ENCODE peak calls at places on chromosomes 11 and 22, in nine cellular contexts. One of them, this sample, is unnamed.

GRCh38 chr11:107385361-107385982 is 72.2 kb downstream of the CWF19L2 start:
- DNase-seq in AG08395: peak
- DNase-seq in GM12891: no peak
- DNase-seq in NCI-H2107: no peak
- DNase-seq in C1 segment of cervical spinal cord: no peak
- DNase-seq in fibroblast of lung: peak
- DNase-seq in CD8-positive, alpha-beta memory T cell: no peak
- DNase-seq in HuH-7.5: peak
- DNase-seq in HT1080: peak
- DNase-seq in this sample: peak

GRCh38 chr11:66297610-66298009 is 5.9 kb downstream of the TMEM151A start:
- DNase-seq in AG08395: no peak
- DNase-seq in GM12891: no peak
- DNase-seq in NCI-H2107: no peak
- DNase-seq in C1 segment of cervical spinal cord: no peak
- DNase-seq in fibroblast of lung: no peak
- DNase-seq in CD8-positive, alpha-beta memory T cell: no peak
- DNase-seq in HuH-7.5: no peak
- DNase-seq in HT1080: no peak
- DNase-seq in this sample: no peak

GRCh38 chr22:32477608-32478007 is 3.0 kb downstream of the FBXO7 start:
- DNase-seq in AG08395: no peak
- DNase-seq in GM12891: no peak
- DNase-seq in NCI-H2107: no peak
- DNase-seq in C1 segment of cervical spinal cord: no peak
- DNase-seq in fibroblast of lung: no peak
- DNase-seq in CD8-positive, alpha-beta memory T cell: no peak
- DNase-seq in HuH-7.5: no peak
- DNase-seq in HT1080: no peak
- DNase-seq in this sample: no peak

GRCh38 chr11:133476570-133477262 is 55.6 kb downstream of the OPCML start:
- DNase-seq in AG08395: no peak
- DNase-seq in GM12891: no peak
- DNase-seq in NCI-H2107: no peak
- DNase-seq in C1 segment of cervical spinal cord: no peak
- DNase-seq in fibroblast of lung: no peak
- DNase-seq in CD8-positive, alpha-beta memory T cell: no peak
- DNase-seq in HuH-7.5: no peak
- DNase-seq in HT1080: no peak
- DNase-seq in this sample: no peak

GRCh38 chr11:2742611-2743426 is 43.0 kb upstream of the KCNQ1OT1 start:
- DNase-seq in AG08395: no peak
- DNase-seq in GM12891: no peak
- DNase-seq in NCI-H2107: no peak
- DNase-seq in C1 segment of cervical spinal cord: no peak
- DNase-seq in fibroblast of lung: no peak
- DNase-seq in CD8-positive, alpha-beta memory T cell: no peak
- DNase-seq in HuH-7.5: no peak
- DNase-seq in HT1080: no peak
- DNase-seq in this sample: no peak

GRCh38 chr11:106062592-106062949 is 14.6 kb downstream of the KBTBD3 start:
- DNase-seq in AG08395: no peak
- DNase-seq in GM12891: no peak
- DNase-seq in NCI-H2107: no peak
- DNase-seq in C1 segment of cervical spinal cord: no peak
- DNase-seq in fibroblast of lung: no peak
- DNase-seq in CD8-positive, alpha-beta memory T cell: no peak
- DNase-seq in HuH-7.5: no peak
- DNase-seq in HT1080: no peak
- DNase-seq in this sample: no peak

GRCh38 chr11:17651681-17652080 is 67.7 kb upstream of the MYOD1 start:
- DNase-seq in AG08395: no peak
- DNase-seq in GM12891: no peak
- DNase-seq in NCI-H2107: no peak
- DNase-seq in C1 segment of cervical spinal cord: no peak
- DNase-seq in fibroblast of lung: no peak
- DNase-seq in CD8-positive, alpha-beta memory T cell: no peak
- DNase-seq in HuH-7.5: no peak
- DNase-seq in HT1080: no peak
- DNase-seq in this sample: no peak

GRCh38 chr11:14445542-14446530 is 53.8 kb downstream of the COPB1 start:
- DNase-seq in AG08395: peak
- DNase-seq in GM12891: no peak
- DNase-seq in NCI-H2107: no peak
- DNase-seq in C1 segment of cervical spinal cord: no peak
- DNase-seq in fibroblast of lung: peak
- DNase-seq in CD8-positive, alpha-beta memory T cell: no peak
- DNase-seq in HuH-7.5: no peak
- DNase-seq in HT1080: peak
- DNase-seq in this sample: no peak

GRCh38 chr11:115674831-115675230 is 170.6 kb upstream of the CADM1 start:
- DNase-seq in AG08395: no peak
- DNase-seq in GM12891: no peak
- DNase-seq in NCI-H2107: no peak
- DNase-seq in C1 segment of cervical spinal cord: no peak
- DNase-seq in fibroblast of lung: peak
- DNase-seq in CD8-positive, alpha-beta memory T cell: no peak
- DNase-seq in HuH-7.5: no peak
- DNase-seq in HT1080: no peak
- DNase-seq in this sample: no peak

GRCh38 chr11:3861698-3862097 is 6.2 kb downstream of the STIM1 start:
- DNase-seq in AG08395: no peak
- DNase-seq in GM12891: no peak
- DNase-seq in NCI-H2107: no peak
- DNase-seq in C1 segment of cervical spinal cord: no peak
- DNase-seq in fibroblast of lung: no peak
- DNase-seq in CD8-positive, alpha-beta memory T cell: no peak
- DNase-seq in HuH-7.5: no peak
- DNase-seq in HT1080: no peak
- DNase-seq in this sample: no peak

GRCh38 chr11:23124996-23125395 is 264.7 kb upstream of the CCDC179 start:
- DNase-seq in AG08395: no peak
- DNase-seq in GM12891: no peak
- DNase-seq in NCI-H2107: no peak
- DNase-seq in C1 segment of cervical spinal cord: no peak
- DNase-seq in fibroblast of lung: peak
- DNase-seq in CD8-positive, alpha-beta memory T cell: no peak
- DNase-seq in HuH-7.5: no peak
- DNase-seq in HT1080: no peak
- DNase-seq in this sample: peak

GRCh38 chr11:19345519-19345847 is 104.7 kb upstream of the E2F8 start:
- DNase-seq in AG08395: peak
- DNase-seq in GM12891: peak
- DNase-seq in NCI-H2107: no peak
- DNase-seq in C1 segment of cervical spinal cord: peak
- DNase-seq in fibroblast of lung: no peak
- DNase-seq in CD8-positive, alpha-beta memory T cell: no peak
- DNase-seq in HuH-7.5: no peak
- DNase-seq in HT1080: no peak
- DNase-seq in this sample: no peak

GRCh38 chr11:134815404-134815803 is 403.4 kb upstream of the B3GAT1 start:
- DNase-seq in AG08395: no peak
- DNase-seq in GM12891: no peak
- DNase-seq in NCI-H2107: no peak
- DNase-seq in C1 segment of cervical spinal cord: no peak
- DNase-seq in fibroblast of lung: no peak
- DNase-seq in CD8-positive, alpha-beta memory T cell: no peak
- DNase-seq in HuH-7.5: no peak
- DNase-seq in HT1080: no peak
- DNase-seq in this sample: no peak

GRCh38 chr22:35352214-35353111 is 28.4 kb upstream of the HMOX1 start:
- DNase-seq in AG08395: peak
- DNase-seq in GM12891: no peak
- DNase-seq in NCI-H2107: no peak
- DNase-seq in C1 segment of cervical spinal cord: peak
- DNase-seq in fibroblast of lung: peak
- DNase-seq in CD8-positive, alpha-beta memory T cell: no peak
- DNase-seq in HuH-7.5: no peak
- DNase-seq in HT1080: no peak
- DNase-seq in this sample: no peak

GRCh38 chr11:118621071-118621815 is 13.8 kb downstream of the PHLDB1 start:
- DNase-seq in AG08395: peak
- DNase-seq in GM12891: peak
- DNase-seq in NCI-H2107: peak
- DNase-seq in C1 segment of cervical spinal cord: peak
- DNase-seq in fibroblast of lung: peak
- DNase-seq in CD8-positive, alpha-beta memory T cell: no peak
- DNase-seq in HuH-7.5: peak
- DNase-seq in HT1080: peak
- DNase-seq in this sample: peak

GRCh38 chr22:20130319-20130718 is 1.3 kb upstream of the ZDHHC8 start:
- DNase-seq in AG08395: no peak
- DNase-seq in GM12891: no peak
- DNase-seq in NCI-H2107: no peak
- DNase-seq in C1 segment of cervical spinal cord: no peak
- DNase-seq in fibroblast of lung: no peak
- DNase-seq in CD8-positive, alpha-beta memory T cell: peak
- DNase-seq in HuH-7.5: no peak
- DNase-seq in HT1080: no peak
- DNase-seq in this sample: no peak

GRCh38 chr11:116972692-116973091 is 125.5 kb downstream of the SIK3 start:
- DNase-seq in AG08395: no peak
- DNase-seq in GM12891: no peak
- DNase-seq in NCI-H2107: no peak
- DNase-seq in C1 segment of cervical spinal cord: no peak
- DNase-seq in fibroblast of lung: no peak
- DNase-seq in CD8-positive, alpha-beta memory T cell: no peak
- DNase-seq in HuH-7.5: no peak
- DNase-seq in HT1080: no peak
- DNase-seq in this sample: no peak

GRCh38 chr11:45078236-45079074 is 68.0 kb upstream of the PRDM11 start:
- DNase-seq in AG08395: peak
- DNase-seq in GM12891: no peak
- DNase-seq in NCI-H2107: no peak
- DNase-seq in C1 segment of cervical spinal cord: no peak
- DNase-seq in fibroblast of lung: no peak
- DNase-seq in CD8-positive, alpha-beta memory T cell: no peak
- DNase-seq in HuH-7.5: no peak
- DNase-seq in HT1080: no peak
- DNase-seq in this sample: no peak

GRCh38 chr11:70522261-70522612 is 123.9 kb downstream of the CTTN start:
- DNase-seq in AG08395: no peak
- DNase-seq in GM12891: no peak
- DNase-seq in NCI-H2107: no peak
- DNase-seq in C1 segment of cervical spinal cord: no peak
- DNase-seq in fibroblast of lung: no peak
- DNase-seq in CD8-positive, alpha-beta memory T cell: no peak
- DNase-seq in HuH-7.5: no peak
- DNase-seq in HT1080: no peak
- DNase-seq in this sample: no peak

GRCh38 chr11:18623707-18624106 is 10.4 kb downstream of the SPTY2D1 start:
- DNase-seq in AG08395: no peak
- DNase-seq in GM12891: no peak
- DNase-seq in NCI-H2107: no peak
- DNase-seq in C1 segment of cervical spinal cord: no peak
- DNase-seq in fibroblast of lung: no peak
- DNase-seq in CD8-positive, alpha-beta memory T cell: no peak
- DNase-seq in HuH-7.5: no peak
- DNase-seq in HT1080: no peak
- DNase-seq in this sample: no peak

GRCh38 chr11:130840683-130841082 is 75.6 kb downstream of the SNX19 start:
- DNase-seq in AG08395: no peak
- DNase-seq in GM12891: no peak
- DNase-seq in NCI-H2107: no peak
- DNase-seq in C1 segment of cervical spinal cord: no peak
- DNase-seq in fibroblast of lung: no peak
- DNase-seq in CD8-positive, alpha-beta memory T cell: no peak
- DNase-seq in HuH-7.5: no peak
- DNase-seq in HT1080: no peak
- DNase-seq in this sample: no peak

GRCh38 chr22:25709758-25710157 is 32.2 kb upstream of the MYO18B start:
- DNase-seq in AG08395: no peak
- DNase-seq in GM12891: no peak
- DNase-seq in NCI-H2107: no peak
- DNase-seq in C1 segment of cervical spinal cord: no peak
- DNase-seq in fibroblast of lung: no peak
- DNase-seq in CD8-positive, alpha-beta memory T cell: no peak
- DNase-seq in HuH-7.5: no peak
- DNase-seq in HT1080: no peak
- DNase-seq in this sample: no peak

GRCh38 chr11:69892986-69893555 is 73.9 kb upstream of the FGF3 start:
- DNase-seq in AG08395: no peak
- DNase-seq in GM12891: no peak
- DNase-seq in NCI-H2107: no peak
- DNase-seq in C1 segment of cervical spinal cord: no peak
- DNase-seq in fibroblast of lung: no peak
- DNase-seq in CD8-positive, alpha-beta memory T cell: no peak
- DNase-seq in HuH-7.5: no peak
- DNase-seq in HT1080: no peak
- DNase-seq in this sample: no peak

GRCh38 chr22:38417252-38418060 is 37.5 kb downstream of the KCNJ4 start:
- DNase-seq in AG08395: no peak
- DNase-seq in GM12891: no peak
- DNase-seq in NCI-H2107: no peak
- DNase-seq in C1 segment of cervical spinal cord: no peak
- DNase-seq in fibroblast of lung: no peak
- DNase-seq in CD8-positive, alpha-beta memory T cell: no peak
- DNase-seq in HuH-7.5: no peak
- DNase-seq in HT1080: no peak
- DNase-seq in this sample: no peak

GRCh38 chr22:29079218-29079901 is 6.5 kb downstream of the KREMEN1 start:
- DNase-seq in AG08395: peak
- DNase-seq in GM12891: no peak
- DNase-seq in NCI-H2107: peak
- DNase-seq in C1 segment of cervical spinal cord: no peak
- DNase-seq in fibroblast of lung: peak
- DNase-seq in CD8-positive, alpha-beta memory T cell: no peak
- DNase-seq in HuH-7.5: no peak
- DNase-seq in HT1080: no peak
- DNase-seq in this sample: no peak

GRCh38 chr11:131773626-131774025 is 403.2 kb downstream of the NTM start:
- DNase-seq in AG08395: no peak
- DNase-seq in GM12891: no peak
- DNase-seq in NCI-H2107: no peak
- DNase-seq in C1 segment of cervical spinal cord: no peak
- DNase-seq in fibroblast of lung: peak
- DNase-seq in CD8-positive, alpha-beta memory T cell: no peak
- DNase-seq in HuH-7.5: no peak
- DNase-seq in HT1080: peak
- DNase-seq in this sample: no peak

GRCh38 chr11:134124660-134125451 is 56.0 kb downstream of the JAM3 start:
- DNase-seq in AG08395: peak
- DNase-seq in GM12891: no peak
- DNase-seq in NCI-H2107: no peak
- DNase-seq in C1 segment of cervical spinal cord: peak
- DNase-seq in fibroblast of lung: peak
- DNase-seq in CD8-positive, alpha-beta memory T cell: no peak
- DNase-seq in HuH-7.5: no peak
- DNase-seq in HT1080: peak
- DNase-seq in this sample: no peak

GRCh38 chr11:28146123-28146751 is 38.0 kb downstream of the METTL15 start:
- DNase-seq in AG08395: peak
- DNase-seq in GM12891: no peak
- DNase-seq in NCI-H2107: no peak
- DNase-seq in C1 segment of cervical spinal cord: no peak
- DNase-seq in fibroblast of lung: peak
- DNase-seq in CD8-positive, alpha-beta memory T cell: no peak
- DNase-seq in HuH-7.5: no peak
- DNase-seq in HT1080: peak
- DNase-seq in this sample: peak

GRCh38 chr11:86805873-86806310 is 5.5 kb downstream of the PRSS23 start:
- DNase-seq in AG08395: peak
- DNase-seq in GM12891: no peak
- DNase-seq in NCI-H2107: no peak
- DNase-seq in C1 segment of cervical spinal cord: no peak
- DNase-seq in fibroblast of lung: no peak
- DNase-seq in CD8-positive, alpha-beta memory T cell: peak
- DNase-seq in HuH-7.5: no peak
- DNase-seq in HT1080: peak
- DNase-seq in this sample: no peak

GRCh38 chr11:10499452-10500262 is 41.3 kb downstream of the RNF141 start:
- DNase-seq in AG08395: no peak
- DNase-seq in GM12891: no peak
- DNase-seq in NCI-H2107: no peak
- DNase-seq in C1 segment of cervical spinal cord: no peak
- DNase-seq in fibroblast of lung: no peak
- DNase-seq in CD8-positive, alpha-beta memory T cell: no peak
- DNase-seq in HuH-7.5: no peak
- DNase-seq in HT1080: no peak
- DNase-seq in this sample: no peak

GRCh38 chr22:46801331-46801811 is 38.9 kb downstream of the TBC1D22A start:
- DNase-seq in AG08395: no peak
- DNase-seq in GM12891: no peak
- DNase-seq in NCI-H2107: no peak
- DNase-seq in C1 segment of cervical spinal cord: no peak
- DNase-seq in fibroblast of lung: no peak
- DNase-seq in CD8-positive, alpha-beta memory T cell: no peak
- DNase-seq in HuH-7.5: no peak
- DNase-seq in HT1080: no peak
- DNase-seq in this sample: no peak

This sample was measured in COLO829.